ENCODE peak calls at places on chromosomes 13 and 19, in seven cellular contexts. T, E, M, D, U, L and H are unnamed samples.

GRCh38 chr19:43028866-43029265 is 2.6 kb upstream of the PSG11 start:
- DNase-seq in T (no peak), E (no peak), M (no peak), D (no peak), U (no peak), L (no peak), H (no peak)

GRCh38 chr13:99303863-99304521 is 3.2 kb downstream of the GPR183 start:
- DNase-seq in T (no peak), E (peak), M (no peak), D (no peak), U (no peak), L (no peak), H (no peak)

GRCh38 chr19:11197291-11198174 is at the start of gene KANK2:
- DNase-seq in T (peak), E (peak), M (peak), D (peak), U (peak), L (no peak), H (peak)

GRCh38 chr13:30466841-30467252 is 1.1 kb upstream of the HMGB1 start:
- DNase-seq in T (peak), E (peak), M (no peak), D (no peak), U (no peak), L (no peak), H (peak)

GRCh38 chr13:49466240-49466914 is 22.3 kb downstream of the SETDB2 start:
- DNase-seq in T (no peak), E (no peak), M (no peak), D (no peak), U (no peak), L (no peak), H (no peak)

GRCh38 chr19:38990949-38991697 is 15.6 kb upstream of the FBXO17 start:
- DNase-seq in T (no peak), E (no peak), M (peak), D (no peak), U (no peak), L (no peak), H (no peak)

GRCh38 chr13:73218181-73218580 is 159.4 kb downstream of the KLF5 start:
- DNase-seq in T (no peak), E (no peak), M (no peak), D (no peak), U (no peak), L (no peak), H (no peak)

GRCh38 chr13:70812481-70812880 is 704.2 kb upstream of the KLHL1 start:
- DNase-seq in T (peak), E (no peak), M (peak), D (no peak), U (no peak), L (no peak), H (peak)

GRCh38 chr13:35965226-35965927 is 165.8 kb downstream of the DCLK1 start:
- DNase-seq in T (no peak), E (no peak), M (no peak), D (no peak), U (no peak), L (no peak), H (no peak)

GRCh38 chr13:85508683-85509329 is 290.4 kb downstream of the SLITRK6 start:
- DNase-seq in T (no peak), E (no peak), M (no peak), D (no peak), U (no peak), L (no peak), H (no peak)

GRCh38 chr13:29500426-29500825 is 95.1 kb downstream of the SLC7A1 start:
- DNase-seq in T (no peak), E (no peak), M (no peak), D (no peak), U (no peak), L (no peak), H (no peak)

GRCh38 chr19:5850743-5851293 is 431 bp downstream of the FUT3 start:
- DNase-seq in T (peak), E (no peak), M (peak), D (no peak), U (peak), L (no peak), H (peak)

GRCh38 chr19:41821003-41821735 is 23.3 kb downstream of the LYPD4 start:
- DNase-seq in T (peak), E (peak), M (peak), D (no peak), U (peak), L (no peak), H (no peak)

GRCh38 chr13:73717632-73718031 is 416.6 kb downstream of the KLF12 start:
- DNase-seq in T (peak), E (no peak), M (peak), D (no peak), U (no peak), L (no peak), H (peak)

GRCh38 chr13:90640976-90641375 is 706.5 kb upstream of the MIR17HG start:
- DNase-seq in T (peak), E (no peak), M (peak), D (no peak), U (no peak), L (no peak), H (peak)

GRCh38 chr19:11673608-11674041 is 65.1 kb downstream of the ZNF823 start:
- DNase-seq in T (peak), E (no peak), M (peak), D (peak), U (peak), L (no peak), H (peak)

GRCh38 chr19:6887326-6887725 is at the start of gene ADGRE1:
- DNase-seq in T (no peak), E (peak), M (no peak), D (no peak), U (no peak), L (no peak), H (no peak)

GRCh38 chr13:75637101-75637774 is 1.1 kb downstream of the LMO7 start:
- DNase-seq in T (peak), E (no peak), M (no peak), D (no peak), U (peak), L (no peak), H (peak)

GRCh38 chr19:294819-295686 is 3.9 kb upstream of the PLPP2 start:
- DNase-seq in T (peak), E (no peak), M (peak), D (no peak), U (peak), L (no peak), H (no peak)

GRCh38 chr13:100674363-100674847 is at the start of gene TMTC4:
- DNase-seq in T (no peak), E (no peak), M (no peak), D (no peak), U (no peak), L (no peak), H (no peak)

GRCh38 chr13:41751734-41752445 is 209.0 kb downstream of the VWA8 start:
- DNase-seq in T (no peak), E (no peak), M (no peak), D (no peak), U (no peak), L (no peak), H (no peak)

GRCh38 chr19:5804516-5805464 is at the start of gene NRTN:
- DNase-seq in T (no peak), E (no peak), M (no peak), D (no peak), U (peak), L (no peak), H (no peak)

GRCh38 chr19:14091885-14092462 is 1.4 kb upstream of the SAMD1 start:
- DNase-seq in T (peak), E (no peak), M (no peak), D (no peak), U (no peak), L (no peak), H (no peak)

GRCh38 chr13:102724923-102725322 is 30.1 kb upstream of the METTL21C start:
- DNase-seq in T (peak), E (peak), M (peak), D (no peak), U (no peak), L (no peak), H (peak)

GRCh38 chr13:101307181-101307701 is 109.1 kb downstream of the NALCN start:
- DNase-seq in T (peak), E (peak), M (peak), D (no peak), U (no peak), L (no peak), H (peak)

GRCh38 chr19:4878491-4878968 is 11.1 kb upstream of the PLIN3 start:
- DNase-seq in T (no peak), E (peak), M (no peak), D (peak), U (peak), L (no peak), H (no peak)

GRCh38 chr19:49327878-49328544 is 3.0 kb upstream of the SLC6A16 start:
- DNase-seq in T (no peak), E (peak), M (peak), D (no peak), U (peak), L (no peak), H (no peak)

GRCh38 chr13:108283110-108283509 is 13.6 kb downstream of the TNFSF13B start:
- DNase-seq in T (peak), E (peak), M (no peak), D (no peak), U (no peak), L (no peak), H (no peak)

GRCh38 chr19:33000510-33000909 is 28.5 kb downstream of the FAAP24 start:
- DNase-seq in T (no peak), E (no peak), M (no peak), D (no peak), U (no peak), L (no peak), H (no peak)

GRCh38 chr19:10228925-10229324 is 2.2 kb downstream of the S1PR2 start:
- DNase-seq in T (no peak), E (no peak), M (peak), D (no peak), U (peak), L (no peak), H (no peak)

GRCh38 chr19:46533085-46534081 is 37.7 kb upstream of the PNMA8B start:
- DNase-seq in T (no peak), E (no peak), M (no peak), D (no peak), U (no peak), L (no peak), H (no peak)

GRCh38 chr19:40588110-40588854 is 11.6 kb downstream of the SHKBP1 start:
- DNase-seq in T (peak), E (no peak), M (peak), D (no peak), U (no peak), L (no peak), H (peak)

GRCh38 chr19:8308891-8309291 is 733 bp upstream of the CD320 start:
- DNase-seq in T (no peak), E (no peak), M (no peak), D (no peak), U (no peak), L (no peak), H (no peak)

GRCh38 chr19:4844348-4845179 is 13.1 kb upstream of the TICAM1 start:
- DNase-seq in T (no peak), E (no peak), M (peak), D (peak), U (no peak), L (no peak), H (no peak)

GRCh38 chr19:2524840-2525723 is 49.2 kb downstream of the GADD45B start:
- DNase-seq in T (peak), E (peak), M (peak), D (no peak), U (peak), L (no peak), H (peak)

GRCh38 chr13:101139076-101139475 is 277.2 kb downstream of the NALCN start:
- DNase-seq in T (peak), E (no peak), M (peak), D (no peak), U (no peak), L (no peak), H (peak)